ENCODE peak calls at places on chromosomes 2 and 18, in four cellular contexts. A is IMR-90, S is H54, T is sigmoid colon. Y is an unnamed sample.
A peak's percentile ranks its signal among the peaks of the same experiment; 100 is the strongest.

GRCh38 chr2:124254621-124255020 is 229.5 kb downstream of the CNTNAP5 start:
- DNase-seq in A (peak; percentile 21), S (no peak), T (no peak), Y (no peak)

GRCh38 chr2:97718051-97718882 is 4.9 kb downstream of the ZAP70 start:
- DNase-seq in A (no peak), S (no peak), T (peak; percentile 55), Y (no peak)

GRCh38 chr2:105746177-105747080 is 1.7 kb downstream of the NCK2 start:
- DNase-seq in A (no peak), S (no peak), T (no peak), Y (no peak)

GRCh38 chr18:62288669-62289016 is 36.5 kb upstream of the TNFRSF11A start:
- DNase-seq in A (no peak), S (no peak), T (no peak), Y (no peak)

GRCh38 chr2:74233648-74234047 is 35.2 kb downstream of the MTHFD2 start:
- DNase-seq in A (no peak), S (no peak), T (no peak), Y (no peak)

GRCh38 chr2:234710066-234710465 is 213.2 kb upstream of the ARL4C start:
- DNase-seq in A (no peak), S (no peak), T (no peak), Y (no peak)

GRCh38 chr2:144143294-144144092 is 376.4 kb downstream of the ZEB2 start:
- DNase-seq in A (no peak), S (no peak), T (no peak), Y (no peak)

GRCh38 chr2:160869411-160869810 is 290.8 kb upstream of the TANK start:
- DNase-seq in A (peak; percentile 94), S (no peak), T (no peak), Y (no peak)

GRCh38 chr2:148582679-148583511 is 61.7 kb upstream of the EPC2 start:
- DNase-seq in A (peak; percentile 4), S (no peak), T (no peak), Y (no peak)

DNA sequence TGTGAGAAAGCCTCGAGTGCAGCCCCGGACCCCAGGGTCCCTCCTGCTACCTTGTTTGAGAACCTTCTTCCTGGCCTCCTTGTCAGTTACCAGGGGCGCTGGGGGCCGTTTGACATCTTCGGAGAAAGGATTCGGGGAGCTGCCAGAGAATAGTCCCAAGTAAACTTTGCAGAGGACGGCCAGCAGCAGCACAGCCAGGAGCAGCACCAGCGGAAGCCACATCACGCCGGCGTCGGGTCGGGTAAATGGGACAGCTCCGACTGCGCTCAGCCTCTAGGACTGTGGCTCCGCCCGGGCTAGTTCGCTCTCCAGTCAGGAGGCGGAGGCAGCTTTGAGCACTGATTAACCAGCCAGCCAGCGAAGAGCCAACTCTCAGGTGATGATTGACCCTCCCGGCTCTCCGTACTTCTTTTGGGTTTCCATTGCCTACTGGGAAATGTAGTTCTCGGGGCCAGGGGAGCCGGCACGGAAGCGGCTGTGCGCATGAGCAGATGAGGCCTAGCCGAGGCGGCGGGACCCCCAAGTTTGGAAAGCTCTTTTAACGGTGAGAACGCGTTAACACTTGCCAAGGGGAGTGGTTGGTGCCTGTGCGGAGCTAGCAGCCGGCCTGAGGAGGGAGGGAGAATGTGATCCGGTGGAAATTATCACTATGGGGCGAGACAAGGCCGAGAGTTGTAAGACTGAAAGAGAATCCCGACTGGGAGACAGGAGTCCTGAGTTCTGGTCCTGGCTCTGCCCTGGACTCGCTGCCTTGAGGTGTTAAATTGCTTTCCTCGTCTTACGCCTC is at the start of the genes ELMOD3 and RETSAT:
- DNase-seq in A (peak; percentile 100), S (peak; percentile 95), T (peak; percentile 99), Y (peak; percentile 99)
- TF ChIP-seq POLR2A in A (peak; percentile 98), S (peak; percentile 97), T (peak; percentile 91), Y (peak; percentile 87)

GRCh38 chr2:95275151-95275515 is 884 bp downstream of the PROM2 start:
- DNase-seq in A (no peak), S (no peak), T (peak; percentile 36), Y (no peak)

GRCh38 chr2:95272781-95273180 is 1.5 kb upstream of the PROM2 start:
- DNase-seq in A (no peak), S (no peak), T (no peak), Y (no peak)

GRCh38 chr2:95275601-95276243 is 1.5 kb downstream of the PROM2 start:
- DNase-seq in A (no peak), S (no peak), T (peak; percentile 57), Y (no peak)

GRCh38 chr2:95273911-95274290 is 348 bp upstream of the PROM2 start:
- DNase-seq in A (no peak), S (no peak), T (peak; percentile 24), Y (no peak)

DNA sequence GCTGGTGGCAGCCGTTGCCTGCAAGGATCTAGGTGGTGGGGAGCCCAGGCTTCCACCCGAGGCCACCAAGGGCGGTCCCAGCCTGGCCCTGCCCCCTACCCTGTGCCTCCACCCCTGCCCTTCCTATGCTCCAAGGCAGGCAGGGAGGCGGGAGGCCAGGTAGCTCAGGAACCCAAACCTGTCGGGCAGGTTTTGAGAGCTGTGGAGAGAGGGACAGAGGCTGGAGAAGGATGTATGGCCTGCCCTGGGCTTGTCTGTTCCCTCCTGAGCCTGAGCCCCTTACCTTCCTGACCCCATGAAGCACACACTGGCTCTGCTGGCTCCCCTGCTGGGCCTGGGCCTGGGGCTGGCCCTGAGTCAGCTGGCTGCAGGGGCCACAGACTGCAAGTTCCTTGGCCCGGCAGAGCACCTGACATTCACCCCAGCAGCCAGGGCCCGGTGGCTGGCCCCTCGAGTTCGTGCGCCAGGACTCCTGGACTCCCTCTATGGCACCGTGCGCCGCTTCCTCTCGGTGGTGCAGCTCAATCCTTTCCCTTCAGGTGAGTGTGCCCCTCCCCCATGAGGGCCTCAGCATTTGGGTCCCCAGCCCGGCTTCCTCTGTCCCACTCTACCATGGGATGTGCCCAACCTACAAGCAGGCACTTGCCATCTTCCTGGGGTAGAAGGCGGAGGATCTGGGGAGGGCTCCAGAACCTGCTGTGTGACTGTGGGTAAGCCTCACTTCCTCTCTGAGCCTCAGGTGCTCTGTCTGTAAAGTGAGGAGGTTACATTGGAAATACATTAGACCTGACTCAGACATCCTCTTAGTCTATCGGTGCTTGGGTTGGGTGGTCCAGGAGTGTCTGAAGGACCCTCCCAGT is at the start of gene PROM2:
- DNase-seq in A (no peak), S (no peak), T (peak; percentile 53), Y (no peak)
- TF ChIP-seq POLR2A in A (no peak), S (no peak), T (no peak), Y (no peak)

GRCh38 chr2:216111122-216111521 is 2.0 kb downstream of the XRCC5 start:
- DNase-seq in A (no peak), S (no peak), T (no peak), Y (no peak)
- TF ChIP-seq POLR2A in A (no peak), S (no peak), T (no peak), Y (no peak)

DNA sequence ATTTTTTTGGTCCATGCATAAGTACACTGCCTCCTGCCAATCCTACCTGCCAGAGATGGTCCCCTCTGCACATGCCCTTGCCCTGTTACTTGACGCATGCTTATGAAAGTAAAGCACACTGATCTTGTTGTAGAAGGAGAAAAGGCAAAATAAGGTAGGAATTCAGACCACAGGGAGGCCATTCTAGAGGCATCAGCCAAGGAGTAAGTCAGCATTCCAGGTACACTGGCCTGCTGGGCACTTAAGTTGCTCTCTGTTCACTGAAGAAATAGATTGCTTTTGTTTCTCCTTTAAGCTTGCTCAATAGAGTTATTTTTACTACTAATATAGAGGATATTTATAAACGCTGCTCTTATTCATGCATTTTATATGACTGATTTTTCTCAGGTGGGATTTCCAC is 604.4 kb downstream of the TDRD15 start:
- DNase-seq in A (no peak), S (no peak), T (no peak), Y (no peak)
- TF ChIP-seq POLR2A in A (no peak), S (no peak), T (no peak), Y (no peak)

GRCh38 chr2:177392373-177393246 is at the start of gene AGPS:
- DNase-seq in A (peak; percentile 52), S (peak; percentile 58), T (peak; percentile 87), Y (peak; percentile 86)
- TF ChIP-seq POLR2A in A (peak; percentile 43), S (peak; percentile 77), T (no peak), Y (peak; percentile 86)

GRCh38 chr2:23360571-23361125 is 24.3 kb upstream of the KLHL29 start:
- DNase-seq in A (peak; percentile 28), S (no peak), T (no peak), Y (no peak)
- TF ChIP-seq POLR2A in A (no peak), S (no peak), T (no peak), Y (no peak)

GRCh38 chr2:72915907-72916742 is 1.2 kb upstream of the EMX1 start:
- DNase-seq in A (no peak), S (no peak), T (peak; percentile 66), Y (no peak)
- TF ChIP-seq POLR2A in A (no peak), S (no peak), T (no peak), Y (no peak)

GRCh38 chr2:73214120-73215035 is at the start of gene SMYD5:
- DNase-seq in A (peak; percentile 72), S (peak; percentile 77), T (peak; percentile 91), Y (peak; percentile 90)
- TF ChIP-seq POLR2A in A (peak; percentile 88), S (peak; percentile 13), T (no peak), Y (peak; percentile 48)

GRCh38 chr2:19899853-19900525 is 1.8 kb downstream of the TTC32 start:
- DNase-seq in A (no peak), S (no peak), T (no peak), Y (peak; percentile 59)

GRCh38 chr2:19900536-19901200 is 1.1 kb downstream of the TTC32 start:
- DNase-seq in A (no peak), S (no peak), T (no peak), Y (peak; percentile 67)

GRCh38 chr2:19902272-19902730 is 518 bp upstream of the TTC32 start:
- DNase-seq in A (no peak), S (no peak), T (no peak), Y (peak; percentile 66)

GRCh38 chr2:19901201-19901457 is 654 bp downstream of the TTC32 start:
- DNase-seq in A (no peak), S (no peak), T (no peak), Y (no peak)

DNA sequence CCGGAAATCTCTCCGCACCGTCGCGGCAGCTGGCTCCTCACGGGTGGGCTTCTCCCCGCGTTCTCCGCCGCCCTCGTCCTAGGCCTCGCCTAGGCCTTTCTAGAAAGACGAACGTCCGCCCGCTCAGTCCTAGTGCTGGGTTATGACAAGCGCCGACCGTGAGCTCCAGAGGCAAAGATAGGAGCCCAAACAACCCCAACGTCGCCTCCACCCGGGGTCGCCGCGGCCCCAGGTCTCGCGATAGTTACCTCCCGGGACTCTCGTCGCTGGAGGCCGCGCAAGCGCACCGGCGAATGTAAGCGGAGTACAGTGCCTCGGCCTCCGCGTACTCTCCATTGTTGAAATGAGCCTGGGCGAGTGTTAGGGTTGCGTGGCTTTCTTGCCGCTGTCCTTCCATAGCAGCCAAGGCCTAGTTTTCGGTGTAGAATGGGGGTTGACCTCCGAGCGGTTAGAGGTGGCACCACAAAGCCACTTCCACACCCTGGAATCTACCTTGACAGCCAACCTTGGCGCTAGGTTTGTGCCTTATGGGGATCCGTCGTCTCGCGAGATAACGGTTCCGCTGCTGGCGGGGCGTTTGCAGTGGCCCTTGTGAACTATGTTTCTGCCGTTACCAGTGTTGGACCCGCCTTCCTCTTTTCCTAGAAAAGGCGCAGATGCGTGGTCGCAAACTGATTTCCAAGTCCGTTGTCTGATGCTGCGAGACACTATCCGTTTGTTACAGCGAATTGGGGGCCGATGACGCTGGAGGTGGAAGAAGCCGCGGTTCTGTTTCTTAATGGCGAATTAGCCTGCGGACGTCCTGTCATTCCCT is at the start of gene TTC32:
- DNase-seq in A (peak; percentile 94), S (peak; percentile 79), T (peak; percentile 97), Y (peak; percentile 98)
- TF ChIP-seq POLR2A in A (peak; percentile 81), S (peak; percentile 71), T (peak; percentile 77), Y (peak; percentile 99)

GRCh38 chr2:59041139-59041538 is 800.0 kb upstream of the FANCL start:
- DNase-seq in A (no peak), S (no peak), T (no peak), Y (no peak)
- TF ChIP-seq POLR2A in A (no peak), S (no peak), T (no peak), Y (no peak)